ENCODE peak calls at places on chromosomes 2 and 18, in ten cellular contexts. E is adrenal gland, I is ovary, U is heart left ventricle, Z is IMR-90, J is HepG2, Y is body of pancreas, B is uterus, N is Peyer's patch, R is HCT116. A is an unnamed sample. For H3K27me3, the result is how much of the 10 kb centered on the place peaks cover.

GRCh38 chr2:162244559-162245031 is 1.4 kb upstream of the FAP start:
- DNase-seq in U (no peak), J (no peak), B (peak), R (peak), Y (peak), Z (peak), N (no peak), I (no peak), E (no peak), A (no peak)

GRCh38 chr2:176115883-176116813 is at the start of gene HOXD10:
- DNase-seq in R (no peak), N (peak), E (no peak), I (peak), Y (no peak), U (no peak), J (no peak), Z (no peak), B (peak), A (no peak)

GRCh38 chr2:124913873-124914272 is 888.8 kb downstream of the CNTNAP5 start:
- DNase-seq in I (no peak), R (no peak), U (no peak), Z (no peak), J (no peak), N (no peak), B (no peak), E (no peak), Y (no peak), A (no peak)

GRCh38 chr2:131077182-131077846 is 15.9 kb downstream of the FAM168B start:
- DNase-seq in J (no peak), R (no peak), B (no peak), E (peak), Z (no peak), N (no peak), I (no peak), Y (peak), U (no peak), A (no peak)

GRCh38 chr2:62297642-62298010 is 101.7 kb downstream of the B3GNT2 start:
- DNase-seq in Z (no peak), E (no peak), I (no peak), B (no peak), J (peak), N (no peak), Y (peak), U (no peak), R (no peak), A (no peak)

GRCh38 chr2:162069200-162069910 is 4.7 kb downstream of the DPP4 start:
- DNase-seq in R (no peak), Y (no peak), B (no peak), N (no peak), Z (peak), I (no peak), E (no peak), J (peak), U (no peak), A (no peak)

GRCh38 chr2:192546566-192546965 is 351.8 kb upstream of the TMEFF2 start:
- DNase-seq in N (no peak), Y (no peak), J (no peak), B (no peak), R (no peak), Z (no peak), U (no peak), E (no peak), I (no peak), A (no peak)

GRCh38 chr18:76099931-76100457 is 395.0 kb downstream of the ZNF516 start:
- DNase-seq in Z (no peak), Y (no peak), U (no peak), E (no peak), B (no peak), J (no peak), R (no peak), N (no peak), I (no peak), A (no peak)

GRCh38 chr2:172894723-172895387 is 159.2 kb downstream of the RAPGEF4 start:
- DNase-seq in R (no peak), E (no peak), U (no peak), N (no peak), I (no peak), Z (no peak), Y (no peak), J (no peak), B (no peak), A (no peak)

GRCh38 chr18:76453057-76453561 is 41.9 kb downstream of the ZNF516 start:
- DNase-seq in I (no peak), E (peak), R (no peak), Z (no peak), B (no peak), N (no peak), U (peak), J (no peak), Y (no peak), A (no peak)

GRCh38 chr2:202376460-202377307 is 557 bp downstream of the BMPR2 start:
- DNase-seq in Y (peak), E (peak), N (peak), Z (peak), J (no peak), R (no peak), I (peak), U (peak), B (peak), A (peak)

GRCh38 chr2:1869987-1870386 is 125.7 kb upstream of the PXDN start:
- DNase-seq in N (no peak), I (no peak), Y (no peak), R (no peak), B (no peak), Z (no peak), U (no peak), J (no peak), E (no peak), A (peak)

GRCh38 chr2:218145124-218145523 is 19.3 kb downstream of the CXCR2 start:
- DNase-seq in U (no peak), N (peak), R (no peak), B (no peak), Z (no peak), Y (no peak), E (no peak), J (peak), I (no peak), A (no peak)

GRCh38 chr2:200262047-200262446 is 44.4 kb upstream of the SPATS2L start:
- DNase-seq in U (no peak), R (no peak), I (no peak), N (no peak), Z (no peak), E (no peak), B (no peak), Y (no peak), J (no peak), A (no peak)

GRCh38 chr2:153391131-153391530 is 87.4 kb downstream of the RPRM start:
- DNase-seq in Y (no peak), E (no peak), J (no peak), I (no peak), R (no peak), B (no peak), U (no peak), N (no peak), Z (no peak), A (no peak)

GRCh38 chr2:227623225-227623624 is 5.9 kb downstream of the SCYGR4 start:
- DNase-seq in R (no peak), J (no peak), Z (peak), B (no peak), E (no peak), Y (no peak), N (no peak), U (no peak), I (no peak), A (no peak)

GRCh38 chr2:54866179-54866578 is 142.7 kb downstream of the EML6 start:
- DNase-seq in Z (no peak), Y (no peak), E (no peak), J (no peak), I (no peak), R (no peak), B (no peak), U (no peak), N (no peak), A (no peak)

GRCh38 chr2:226699321-226699720 is 100.3 kb downstream of the IRS1 start:
- DNase-seq in Y (peak), N (peak), U (peak), R (no peak), E (peak), B (peak), I (peak), J (no peak), Z (peak), A (peak)

GRCh38 chr2:16773080-16773713 is 107.6 kb upstream of the CYRIA start:
- DNase-seq in B (no peak), Z (peak), Y (no peak), I (no peak), N (no peak), R (peak), U (peak), J (peak), E (peak), A (peak)

GRCh38 chr2:191065785-191066184 is 51.8 kb upstream of the STAT1 start:
- DNase-seq in B (no peak), I (no peak), Z (no peak), E (no peak), N (no peak), J (no peak), Y (no peak), R (no peak), U (no peak), A (no peak)

GRCh38 chr2:191066281-191067233 is 52.6 kb upstream of the STAT1 start:
- DNase-seq in N (no peak), Y (no peak), J (no peak), E (no peak), B (no peak), U (no peak), R (no peak), Z (no peak), I (no peak), A (no peak)

GRCh38 chr2:191064590-191064989 is 50.6 kb upstream of the STAT1 start:
- DNase-seq in U (no peak), Y (no peak), I (no peak), Z (no peak), E (no peak), B (no peak), J (no peak), N (no peak), R (no peak), A (no peak)

GRCh38 chr2:191070276-191070675 is 56.3 kb upstream of the STAT1 start:
- DNase-seq in B (no peak), Y (no peak), R (no peak), I (no peak), N (no peak), J (no peak), U (no peak), Z (no peak), E (no peak), A (no peak)

DNA sequence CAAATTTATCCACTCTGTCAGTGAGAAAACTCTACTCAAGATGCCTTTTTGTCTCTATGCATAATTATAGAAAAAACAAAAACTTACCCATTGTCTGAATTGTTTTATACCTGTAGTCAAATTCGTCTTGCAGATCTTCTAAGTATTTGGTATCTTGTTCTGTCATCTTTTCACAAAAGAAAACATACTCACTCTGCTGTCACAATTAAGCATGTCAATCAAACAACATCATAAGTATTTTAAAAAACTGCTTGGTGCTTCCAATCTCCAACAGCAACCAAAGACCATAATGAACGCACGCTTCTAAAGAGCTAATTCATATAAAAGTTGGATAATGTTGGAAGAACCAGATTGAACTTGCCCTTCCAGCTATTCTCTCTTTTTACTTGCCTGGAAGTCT is 55.6 kb upstream of the STAT1 start:
- DNase-seq in J (no peak), I (no peak), Y (no peak), U (no peak), N (no peak), E (no peak), B (no peak), R (no peak), Z (no peak), A (no peak)
- H3K27ac ChIP-seq in J (no peak), I (no peak), Y (no peak), U (no peak), N (no peak), E (no peak), B (no peak), R (no peak), Z (no peak), A (no peak)

DNA sequence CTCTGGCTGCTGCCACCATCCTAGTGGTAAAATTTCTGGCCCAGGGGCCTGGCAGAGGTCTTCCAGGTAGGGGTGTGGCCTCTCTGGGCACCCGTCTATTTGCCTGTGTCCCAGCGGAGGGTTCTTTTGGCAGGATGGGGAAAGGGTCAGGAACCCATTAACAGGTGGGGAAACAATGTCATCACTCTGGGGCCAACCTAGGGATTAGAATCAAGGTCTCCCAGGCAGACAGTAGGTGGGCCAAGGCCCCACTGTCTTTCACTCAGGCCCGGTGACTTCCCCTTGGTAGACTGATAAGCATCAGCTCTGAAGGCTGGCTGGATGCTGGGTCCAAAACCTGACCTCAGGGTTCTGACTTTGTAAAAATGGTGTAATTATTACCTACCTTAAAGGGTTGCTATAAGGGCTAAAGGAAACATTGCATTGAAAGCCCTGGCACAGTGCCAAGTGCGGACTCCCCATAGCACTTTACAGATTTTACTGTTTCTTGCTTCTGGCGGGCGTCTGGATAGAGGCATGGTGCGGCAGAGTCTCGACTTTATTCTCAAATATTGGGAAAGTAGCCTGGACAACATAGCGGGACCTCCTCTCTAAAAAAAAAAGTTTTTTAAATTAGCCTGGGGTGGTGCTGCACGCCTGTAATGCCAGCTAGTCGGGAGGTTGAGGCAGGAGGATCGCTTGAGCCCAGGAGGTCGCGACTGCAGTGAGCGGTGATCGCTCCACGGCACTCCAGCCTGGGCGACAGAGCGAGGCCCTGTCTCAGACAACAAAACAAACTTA is 2.2 kb downstream of the LBX2 start:
- DNase-seq in N (no peak), Y (no peak), R (no peak), B (no peak), Z (no peak), E (no peak), I (no peak), U (no peak), J (peak), A (no peak)
- H3K27me3 ChIP-seq in N (under half), Y (under half), R (under half), B (under half), Z (under half), E (under half), I (under half), U (under half), J (under half), A (under half)

GRCh38 chr18:24825397-24825796 is 365.0 kb downstream of the HRH4 start:
- DNase-seq in I (no peak), J (no peak), Z (peak), B (no peak), R (no peak), U (no peak), Y (no peak), N (no peak), E (no peak), A (no peak)

GRCh38 chr18:24831871-24832665 is 371.6 kb downstream of the HRH4 start:
- DNase-seq in Y (no peak), N (no peak), I (no peak), Z (no peak), E (no peak), R (no peak), B (no peak), U (no peak), J (no peak), A (no peak)

GRCh38 chr18:24826605-24827004 is 366.2 kb downstream of the HRH4 start:
- DNase-seq in I (no peak), E (no peak), R (no peak), J (no peak), B (no peak), U (no peak), N (no peak), Y (no peak), Z (no peak), A (no peak)

GRCh38 chr18:24831091-24831490 is 370.7 kb downstream of the HRH4 start:
- DNase-seq in N (no peak), E (no peak), U (no peak), B (no peak), R (no peak), Z (no peak), Y (no peak), I (no peak), J (no peak), A (no peak)

DNA sequence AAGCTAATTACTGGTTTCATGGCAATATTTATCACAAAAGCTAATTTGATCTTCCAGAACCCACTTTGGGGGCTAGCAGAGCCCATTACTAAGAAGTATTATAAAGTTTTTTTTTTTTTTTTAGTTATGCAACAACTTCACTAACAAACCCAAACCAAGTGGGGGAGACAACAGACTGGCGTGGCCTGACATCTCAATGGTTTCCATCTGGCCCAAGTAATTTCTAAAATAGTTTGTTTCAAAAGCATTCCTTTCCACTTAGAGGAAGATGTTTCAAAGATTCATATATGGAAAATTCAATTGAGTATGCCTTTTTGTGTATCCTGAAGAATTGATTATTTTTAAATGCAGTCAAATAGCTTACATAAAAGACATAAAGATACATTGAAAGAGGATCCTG is 367.1 kb downstream of the HRH4 start:
- DNase-seq in Z (peak), E (no peak), N (no peak), Y (no peak), U (no peak), I (no peak), J (no peak), B (no peak), R (no peak), A (no peak)
- TF ChIP-seq POLR2A in Z (no peak), E (no peak), N (no peak), Y (no peak), U (no peak), I (no peak), J (no peak), B (no peak), R (no peak), A (no peak)

GRCh38 chr2:98086491-98087446 is at the start of gene VWA3B:
- DNase-seq in N (peak), J (no peak), R (peak), Y (peak), I (peak), E (peak), U (peak), Z (no peak), B (peak), A (peak)
- H3K27ac ChIP-seq in N (peak), J (no peak), R (no peak), Y (no peak), I (no peak), E (no peak), U (no peak), Z (no peak), B (no peak), A (no peak)

GRCh38 chr2:109135572-109136185 is 6.7 kb downstream of the SH3RF3 start:
- DNase-seq in R (no peak), N (no peak), U (no peak), I (no peak), Z (no peak), B (peak), E (peak), Y (no peak), J (no peak), A (peak)

GRCh38 chr2:109131777-109132176 is 2.8 kb downstream of the SH3RF3 start:
- DNase-seq in R (no peak), N (no peak), U (no peak), J (no peak), I (no peak), E (peak), B (no peak), Y (no peak), Z (no peak), A (no peak)

GRCh38 chr2:109132626-109133025 is 3.6 kb downstream of the SH3RF3 start:
- DNase-seq in I (no peak), B (no peak), E (no peak), U (no peak), J (no peak), Y (no peak), R (no peak), N (no peak), Z (no peak), A (no peak)

GRCh38 chr2:109134741-109135571 is 6.0 kb downstream of the SH3RF3 start:
- DNase-seq in I (no peak), Z (no peak), E (peak), U (no peak), J (no peak), N (no peak), Y (no peak), R (no peak), B (no peak), A (no peak)

GRCh38 chr2:109133746-109134145 is 4.7 kb downstream of the SH3RF3 start:
- DNase-seq in B (no peak), Z (no peak), N (no peak), J (no peak), I (no peak), R (no peak), Y (no peak), U (no peak), E (peak), A (no peak)
- H3K27me3 ChIP-seq in B (under half), Z (under half), N (under half), J (under half), I (under half), R (half or more), Y (under half), U (under half), E (under half), A (under half)